ENCODE peak calls at places on chromosomes 2 and 18, in five cellular contexts. T is NCI-H1105; D is fibroblast of pulmonary artery; L is activated effector memory CD4-positive, alpha-beta T cell treated with Interleukin-2 at 50 U/mL for 16 hours; B is HepG2. Z is an unnamed sample.
A peak's percentile ranks its signal among the peaks of the same experiment; 100 is the strongest.

GRCh38 chr18:50096766-50097435 is 98.0 kb downstream of the MYO5B start:
- DNase-seq in L (no peak), T (no peak), D (no peak), B (no peak), Z (no peak)

GRCh38 chr18:76518073-76518472 is 23.0 kb upstream of the ZNF516 start:
- DNase-seq in B (no peak), T (no peak), L (no peak), D (no peak), Z (no peak)

GRCh38 chr2:9249036-9249800 is 42.6 kb downstream of the ASAP2 start:
- DNase-seq in T (no peak), B (no peak), L (no peak), D (peak; percentile 59), Z (no peak)

GRCh38 chr2:221874444-221874843 is 302.3 kb upstream of the EPHA4 start:
- DNase-seq in T (no peak), D (no peak), L (no peak), B (no peak), Z (no peak)

GRCh38 chr2:31335921-31336570 is 78.5 kb downstream of the XDH start:
- DNase-seq in D (peak; percentile 61), T (no peak), L (no peak), B (no peak), Z (no peak)

GRCh38 chr2:20421336-20421987 is 25.4 kb upstream of the RHOB start:
- DNase-seq in D (no peak), B (no peak), L (no peak), T (no peak), Z (no peak)

GRCh38 chr2:8611712-8612111 is 70.1 kb upstream of the ID2 start:
- DNase-seq in L (no peak), B (peak; percentile 94), D (no peak), T (no peak), Z (no peak)

GRCh38 chr18:10481831-10482230 is 27.4 kb downstream of the APCDD1 start:
- DNase-seq in T (no peak), B (no peak), L (no peak), D (no peak), Z (no peak)

GRCh38 chr2:206218792-206219509 is 55.5 kb upstream of the ZDBF2 start:
- DNase-seq in T (no peak), L (no peak), D (no peak), B (no peak), Z (no peak)

GRCh38 chr2:184053326-184053725 is 545.0 kb upstream of the ZNF804A start:
- DNase-seq in B (no peak), L (no peak), D (peak; percentile 7), T (no peak), Z (no peak)

GRCh38 chr2:21161122-21161521 is 37.4 kb downstream of the TDRD15 start:
- DNase-seq in D (no peak), L (no peak), T (no peak), B (no peak), Z (no peak)

GRCh38 chr18:45666520-45666919 is 51.2 kb downstream of the SLC14A2 start:
- DNase-seq in B (peak; percentile 18), L (no peak), T (no peak), D (no peak), Z (peak; percentile 43)

GRCh38 chr2:86704482-86704971 is 15.6 kb upstream of the RMND5A start:
- DNase-seq in T (no peak), L (no peak), D (peak; percentile 71), B (peak; percentile 70), Z (no peak)

GRCh38 chr2:192500550-192501200 is 305.9 kb upstream of the TMEFF2 start:
- DNase-seq in L (no peak), T (no peak), D (peak; percentile 95), B (no peak), Z (no peak)

GRCh38 chr2:134252092-134252775 is 1.6 kb upstream of the MGAT5 start:
- DNase-seq in D (no peak), L (no peak), B (no peak), T (peak; percentile 49), Z (no peak)

GRCh38 chr2:96511851-96512250 is 6.7 kb upstream of the NEURL3 start:
- DNase-seq in L (no peak), T (no peak), D (no peak), B (no peak), Z (no peak)

GRCh38 chr2:150136901-150137300 is 350.6 kb downstream of the RND3 start:
- DNase-seq in L (no peak), T (no peak), D (no peak), B (no peak), Z (no peak)

GRCh38 chr2:128642316-128642715 is 323.6 kb upstream of the HS6ST1 start:
- DNase-seq in D (no peak), B (no peak), T (no peak), L (no peak), Z (no peak)

GRCh38 chr18:7524786-7525185 is 42.3 kb upstream of the PTPRM start:
- DNase-seq in L (no peak), T (no peak), D (peak; percentile 13), B (no peak), Z (no peak)

GRCh38 chr2:38505779-38506178 is 96.9 kb downstream of the HNRNPLL start:
- DNase-seq in D (peak; percentile 80), T (no peak), B (no peak), L (no peak), Z (no peak)

GRCh38 chr2:28407131-28407975 is 14.7 kb downstream of the FOSL2 start:
- DNase-seq in T (no peak), D (no peak), B (no peak), L (no peak), Z (no peak)